ENCODE peak calls at places on chromosomes 12 and 14, in six cellular contexts. One of them, this sample, is unnamed.
A peak's percentile ranks its signal among the peaks of the same experiment; 100 is the strongest.

GRCh38 chr12:110349521-110350151 is 53.9 kb downstream of the ANAPC7 start:
- DNase-seq in NB4: peak; percentile 96
- DNase-seq in stomach: no peak
- DNase-seq in vagina: no peak
- DNase-seq in A549: no peak
- DNase-seq in adrenal gland: peak; percentile 54
- DNase-seq in this sample: no peak

GRCh38 chr14:24135584-24135833 is 485 bp upstream of the PSME1 start:
- DNase-seq in vagina: no peak
- DNase-seq in adrenal gland: no peak
- DNase-seq in NB4: no peak
- DNase-seq in A549: no peak
- DNase-seq in stomach: no peak
- DNase-seq in this sample: no peak

GRCh38 chr14:77707355-77707723 is 484 bp downstream of the ALKBH1 start:
- DNase-seq in A549: peak; percentile 41
- DNase-seq in adrenal gland: peak; percentile 44
- DNase-seq in NB4: peak; percentile 56
- DNase-seq in vagina: no peak
- DNase-seq in stomach: no peak
- DNase-seq in this sample: no peak

GRCh38 chr12:43009307-43009706 is 419.8 kb upstream of the PRICKLE1 start:
- DNase-seq in adrenal gland: no peak
- DNase-seq in NB4: no peak
- DNase-seq in vagina: no peak
- DNase-seq in A549: no peak
- DNase-seq in stomach: no peak
- DNase-seq in this sample: no peak

GRCh38 chr14:101508196-101508947 is 52.9 kb upstream of the DIO3 start:
- DNase-seq in stomach: no peak
- DNase-seq in vagina: no peak
- DNase-seq in NB4: no peak
- DNase-seq in adrenal gland: no peak
- DNase-seq in A549: no peak
- DNase-seq in this sample: no peak

GRCh38 chr14:87483651-87484260 is 509.2 kb downstream of the GALC start:
- DNase-seq in A549: no peak
- DNase-seq in stomach: peak; percentile 55
- DNase-seq in vagina: no peak
- DNase-seq in adrenal gland: no peak
- DNase-seq in NB4: no peak
- DNase-seq in this sample: no peak

GRCh38 chr12:124625867-124626675 is 58.7 kb upstream of the NCOR2 start:
- DNase-seq in NB4: peak; percentile 79
- DNase-seq in vagina: peak; percentile 94
- DNase-seq in adrenal gland: peak; percentile 80
- DNase-seq in A549: peak; percentile 87
- DNase-seq in stomach: peak; percentile 66
- DNase-seq in this sample: peak; percentile 95

GRCh38 chr12:52496590-52497071 is 3.6 kb upstream of the KRT6A start:
- DNase-seq in adrenal gland: no peak
- DNase-seq in NB4: peak; percentile 29
- DNase-seq in stomach: no peak
- DNase-seq in A549: peak; percentile 62
- DNase-seq in vagina: no peak
- DNase-seq in this sample: peak; percentile 61

GRCh38 chr12:49370539-49370938 is 3.3 kb downstream of the SPATS2 start:
- DNase-seq in A549: no peak
- DNase-seq in NB4: no peak
- DNase-seq in adrenal gland: no peak
- DNase-seq in stomach: no peak
- DNase-seq in vagina: no peak
- DNase-seq in this sample: no peak

GRCh38 chr14:104138098-104138890 is at the start of gene KIF26A:
- DNase-seq in adrenal gland: no peak
- DNase-seq in vagina: no peak
- DNase-seq in NB4: no peak
- DNase-seq in stomach: no peak
- DNase-seq in A549: peak; percentile 74
- DNase-seq in this sample: peak; percentile 61
- TF ChIP-seq POLR2A in adrenal gland: peak; percentile 54
- TF ChIP-seq POLR2A in vagina: no peak
- TF ChIP-seq POLR2A in NB4: no peak
- TF ChIP-seq POLR2A in stomach: no peak
- TF ChIP-seq POLR2A in A549: peak; percentile 11
- TF ChIP-seq POLR2A in this sample: no peak

DNA sequence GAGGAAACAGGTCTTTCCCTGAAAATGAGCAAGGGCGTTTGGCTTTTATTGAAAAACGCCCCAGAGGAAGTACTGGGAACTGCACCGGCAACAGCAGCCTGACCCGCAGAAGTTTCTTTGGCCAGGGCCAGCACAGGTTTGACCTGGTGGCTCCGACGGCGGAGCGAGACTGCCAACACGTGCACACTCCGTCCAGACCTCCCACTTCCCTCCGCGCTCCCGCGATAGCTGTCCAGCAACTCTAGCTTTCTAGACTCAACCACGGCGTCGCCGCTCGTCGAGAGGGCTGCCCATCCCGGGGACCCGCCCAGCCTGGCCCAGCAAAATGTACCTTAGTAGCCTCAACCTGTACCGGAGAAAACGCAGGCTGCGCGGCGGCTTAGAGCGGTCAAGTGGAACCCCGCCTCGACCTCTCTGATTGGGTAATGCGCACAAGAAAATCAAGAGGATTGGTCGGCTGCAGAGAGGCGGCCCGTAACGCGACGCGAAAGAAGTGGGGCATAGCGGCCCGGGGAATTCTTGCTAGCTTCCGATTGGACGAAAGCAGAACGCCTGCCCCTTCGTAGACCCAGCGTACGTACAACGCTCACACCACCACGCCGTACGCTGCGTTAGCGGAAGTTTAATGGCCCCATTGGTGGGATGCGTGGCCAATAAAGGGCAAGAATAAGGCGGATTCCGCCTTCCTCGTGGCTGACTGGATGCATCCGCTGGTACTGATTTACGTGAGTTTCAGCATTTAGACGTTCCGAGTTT is at the start of gene WDR89:
- DNase-seq in A549: peak; percentile 100
- DNase-seq in stomach: peak; percentile 97
- DNase-seq in vagina: peak; percentile 100
- DNase-seq in adrenal gland: peak; percentile 99
- DNase-seq in NB4: peak; percentile 99
- DNase-seq in this sample: peak; percentile 76
- TF ChIP-seq POLR2A in A549: peak; percentile 85
- TF ChIP-seq POLR2A in stomach: no peak
- TF ChIP-seq POLR2A in vagina: no peak
- TF ChIP-seq POLR2A in adrenal gland: peak; percentile 64
- TF ChIP-seq POLR2A in NB4: peak; percentile 83
- TF ChIP-seq POLR2A in this sample: peak; percentile 34

GRCh38 chr12:121791671-121792496 is 1.6 kb downstream of the RHOF start:
- DNase-seq in adrenal gland: no peak
- DNase-seq in stomach: peak; percentile 64
- DNase-seq in vagina: no peak
- DNase-seq in A549: peak; percentile 85
- DNase-seq in NB4: peak; percentile 43
- DNase-seq in this sample: no peak

GRCh38 chr12:121789233-121789781 is 4.2 kb downstream of the RHOF start:
- DNase-seq in A549: no peak
- DNase-seq in vagina: no peak
- DNase-seq in stomach: no peak
- DNase-seq in adrenal gland: no peak
- DNase-seq in NB4: peak; percentile 69
- DNase-seq in this sample: no peak

GRCh38 chr12:121788176-121788818 is 5.2 kb downstream of the RHOF start:
- DNase-seq in NB4: no peak
- DNase-seq in vagina: no peak
- DNase-seq in stomach: no peak
- DNase-seq in A549: no peak
- DNase-seq in adrenal gland: no peak
- DNase-seq in this sample: no peak

GRCh38 chr12:121792607-121793500 is 634 bp downstream of the RHOF start:
- DNase-seq in stomach: peak; percentile 58
- DNase-seq in NB4: peak; percentile 83
- DNase-seq in adrenal gland: peak; percentile 58
- DNase-seq in A549: no peak
- DNase-seq in vagina: no peak
- DNase-seq in this sample: no peak

GRCh38 chr12:121789800-121790748 is 3.4 kb downstream of the RHOF start:
- DNase-seq in adrenal gland: peak; percentile 68
- DNase-seq in vagina: no peak
- DNase-seq in stomach: peak; percentile 75
- DNase-seq in A549: no peak
- DNase-seq in NB4: peak; percentile 99
- DNase-seq in this sample: no peak
- TF ChIP-seq POLR2A in adrenal gland: no peak
- TF ChIP-seq POLR2A in vagina: no peak
- TF ChIP-seq POLR2A in stomach: no peak
- TF ChIP-seq POLR2A in A549: no peak
- TF ChIP-seq POLR2A in NB4: peak; percentile 44
- TF ChIP-seq POLR2A in this sample: no peak

DNA sequence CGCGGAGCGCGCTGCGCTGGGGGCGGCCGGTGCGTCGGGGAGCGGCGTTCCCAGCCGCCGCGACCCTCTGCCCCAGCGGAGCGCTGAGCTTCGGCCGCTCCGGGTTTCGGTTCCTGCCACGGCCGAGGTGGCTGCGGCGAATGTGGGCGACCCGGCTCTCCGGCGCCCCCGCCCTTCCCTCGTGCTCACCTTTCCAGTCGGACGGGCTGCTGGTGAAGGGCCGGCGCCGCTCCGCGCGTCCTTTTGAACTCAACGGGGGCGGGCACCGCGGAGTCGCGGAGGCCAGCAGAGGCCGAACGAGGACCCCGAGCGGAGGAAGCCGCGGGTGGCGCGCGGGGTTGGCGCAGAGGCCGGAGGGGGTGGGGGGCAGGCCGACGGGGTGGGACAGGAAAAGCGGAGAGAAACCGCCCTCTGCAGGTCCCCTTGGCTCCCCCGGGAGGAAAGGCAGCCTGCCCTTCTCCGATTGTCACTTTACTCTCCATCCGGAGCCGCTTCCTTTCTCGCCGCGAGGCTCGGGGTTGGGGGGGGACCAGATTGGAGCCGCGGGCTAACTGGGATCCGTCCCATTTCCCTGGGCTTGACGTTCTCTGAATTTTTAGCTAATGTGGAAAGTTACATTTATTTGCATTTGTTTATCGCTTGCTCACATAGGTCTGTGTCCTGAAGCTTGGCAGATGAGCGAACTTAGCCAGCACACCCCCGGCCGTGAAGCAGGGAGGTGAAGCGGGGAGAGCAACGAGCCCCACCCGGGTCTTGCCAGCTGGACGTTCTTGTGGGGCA is at the start of gene SMAGP:
- DNase-seq in adrenal gland: peak; percentile 60
- DNase-seq in stomach: peak; percentile 88
- DNase-seq in NB4: peak; percentile 73
- DNase-seq in A549: peak; percentile 68
- DNase-seq in vagina: no peak
- DNase-seq in this sample: peak; percentile 52
- TF ChIP-seq POLR2A in adrenal gland: no peak
- TF ChIP-seq POLR2A in stomach: no peak
- TF ChIP-seq POLR2A in NB4: no peak
- TF ChIP-seq POLR2A in A549: peak; percentile 6
- TF ChIP-seq POLR2A in vagina: no peak
- TF ChIP-seq POLR2A in this sample: no peak

DNA sequence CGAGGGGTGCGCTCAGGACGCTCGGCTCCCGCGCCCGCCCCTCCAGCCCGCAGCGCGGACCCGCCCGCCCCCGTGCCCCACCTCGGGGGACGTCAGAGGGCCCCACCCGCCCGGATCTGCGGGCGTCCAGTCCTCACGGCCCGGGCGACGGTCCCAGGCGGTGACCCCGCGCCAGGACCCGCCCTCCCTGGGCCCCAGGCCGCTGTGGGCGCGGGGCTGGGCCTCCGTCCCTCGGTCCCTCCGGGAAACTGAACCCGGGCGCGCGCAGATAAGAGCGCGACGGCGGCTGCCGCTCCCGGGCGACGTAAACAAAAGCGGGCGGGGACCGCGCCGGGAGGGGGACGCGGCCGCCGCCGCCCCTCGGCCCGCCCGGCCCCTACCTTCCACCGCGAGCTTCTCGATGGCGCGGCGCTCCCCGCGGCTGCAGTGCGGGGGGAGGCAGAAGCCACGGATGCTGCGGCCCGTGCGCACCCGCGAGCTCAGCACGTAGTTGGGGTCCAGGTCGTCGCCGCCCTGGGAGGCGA is 1.1 kb downstream of the CKB start:
- DNase-seq in stomach: peak; percentile 67
- DNase-seq in NB4: peak; percentile 42
- DNase-seq in A549: no peak
- DNase-seq in adrenal gland: no peak
- DNase-seq in vagina: no peak
- DNase-seq in this sample: no peak
- TF ChIP-seq POLR2A in stomach: no peak
- TF ChIP-seq POLR2A in NB4: no peak
- TF ChIP-seq POLR2A in A549: no peak
- TF ChIP-seq POLR2A in adrenal gland: no peak
- TF ChIP-seq POLR2A in vagina: no peak
- TF ChIP-seq POLR2A in this sample: no peak

GRCh38 chr12:6869049-6870021 is 2.0 kb downstream of the TPI1 start:
- DNase-seq in NB4: peak; percentile 84
- DNase-seq in stomach: peak; percentile 91
- DNase-seq in vagina: no peak
- DNase-seq in A549: peak; percentile 86
- DNase-seq in adrenal gland: peak; percentile 87
- DNase-seq in this sample: peak; percentile 53

GRCh38 chr12:6873094-6874006 is at the start of gene SPSB2:
- DNase-seq in adrenal gland: peak; percentile 97
- DNase-seq in A549: peak; percentile 98
- DNase-seq in stomach: peak; percentile 99
- DNase-seq in NB4: peak; percentile 97
- DNase-seq in vagina: peak; percentile 93
- DNase-seq in this sample: peak; percentile 87

GRCh38 chr12:6868211-6869048 is 1.1 kb downstream of the TPI1 start:
- DNase-seq in stomach: no peak
- DNase-seq in NB4: peak; percentile 44
- DNase-seq in adrenal gland: no peak
- DNase-seq in vagina: no peak
- DNase-seq in A549: no peak
- DNase-seq in this sample: no peak

GRCh38 chr12:6871052-6871957 is 1.8 kb downstream of the SPSB2 start:
- DNase-seq in adrenal gland: peak; percentile 34
- DNase-seq in A549: peak; percentile 82
- DNase-seq in stomach: peak; percentile 45
- DNase-seq in vagina: no peak
- DNase-seq in NB4: peak; percentile 55
- DNase-seq in this sample: peak; percentile 60

GRCh38 chr12:6872073-6873048 is 742 bp downstream of the SPSB2 start:
- DNase-seq in A549: peak; percentile 81
- DNase-seq in vagina: no peak
- DNase-seq in adrenal gland: peak; percentile 80
- DNase-seq in stomach: peak; percentile 88
- DNase-seq in NB4: peak; percentile 83
- DNase-seq in this sample: peak; percentile 74
- TF ChIP-seq POLR2A in A549: peak; percentile 59
- TF ChIP-seq POLR2A in vagina: no peak
- TF ChIP-seq POLR2A in adrenal gland: no peak
- TF ChIP-seq POLR2A in stomach: no peak
- TF ChIP-seq POLR2A in NB4: peak; percentile 31
- TF ChIP-seq POLR2A in this sample: peak; percentile 41

DNA sequence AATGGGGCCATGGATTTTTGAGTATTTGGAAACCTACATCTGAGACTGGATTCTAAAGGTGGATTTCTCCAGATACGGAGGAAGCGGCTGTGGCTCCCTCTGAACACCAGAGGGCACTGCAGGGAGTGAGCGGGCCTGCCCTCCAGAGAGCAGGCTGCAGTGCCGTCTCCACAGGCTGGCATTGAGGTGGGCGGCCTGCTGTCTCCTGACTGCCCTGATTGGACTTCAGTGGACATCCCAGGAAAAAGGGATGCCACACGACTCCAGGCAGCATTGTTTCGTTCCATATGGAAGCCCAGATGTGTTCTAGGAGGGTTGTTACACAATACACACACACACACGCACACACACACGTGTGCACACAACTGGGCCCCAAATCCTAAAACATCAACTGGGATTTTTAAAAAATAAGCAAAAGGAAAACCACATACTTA is 20.9 kb upstream of the ANO2 start:
- DNase-seq in stomach: peak; percentile 50
- DNase-seq in adrenal gland: peak; percentile 62
- DNase-seq in A549: peak; percentile 63
- DNase-seq in NB4: peak; percentile 43
- DNase-seq in vagina: peak; percentile 37
- DNase-seq in this sample: peak; percentile 53
- TF ChIP-seq POLR2A in stomach: no peak
- TF ChIP-seq POLR2A in adrenal gland: no peak
- TF ChIP-seq POLR2A in A549: no peak
- TF ChIP-seq POLR2A in NB4: no peak
- TF ChIP-seq POLR2A in vagina: no peak
- TF ChIP-seq POLR2A in this sample: no peak

This sample was measured in H54.